ENCODE peak calls at places on chromosome 6, in four cellular contexts. Q is lower leg skin, F is lung, M is esophagus muscularis mucosa. Z is an unnamed sample.

GRCh38 chr6:169568314-169569087 is 133.3 kb downstream of the WDR27 start:
- DNase-seq in M (peak; percentile 45), F (peak; percentile 9), Q (no peak), Z (no peak)

GRCh38 chr6:106825156-106825555 is 149.4 kb downstream of the CD24 start:
- DNase-seq in M (no peak), F (no peak), Q (no peak), Z (no peak)

GRCh38 chr6:170405311-170405975 is 98.9 kb downstream of the FAM120B start:
- DNase-seq in Q (no peak), F (no peak), M (no peak), Z (no peak)

GRCh38 chr6:105898286-105898685 is 187.8 kb upstream of the PRDM1 start:
- DNase-seq in M (no peak), F (no peak), Q (no peak), Z (no peak)

GRCh38 chr6:148142821-148143220 is 199.8 kb upstream of the SASH1 start:
- DNase-seq in Q (no peak), F (no peak), M (no peak), Z (no peak)

GRCh38 chr6:41072836-41073202 is at the start of gene NFYA:
- DNase-seq in F (no peak), Q (no peak), M (no peak), Z (no peak)

GRCh38 chr6:108123946-108124345 is 41.9 kb upstream of the NR2E1 start:
- DNase-seq in F (no peak), M (no peak), Q (no peak), Z (no peak)

GRCh38 chr6:42313941-42314570 is 96.4 kb upstream of the MRPS10 start:
- DNase-seq in M (no peak), F (no peak), Q (no peak), Z (no peak)

GRCh38 chr6:14638932-14639875 is 521.6 kb downstream of the CD83 start:
- DNase-seq in Q (peak; percentile 35), F (no peak), M (no peak), Z (no peak)

GRCh38 chr6:103516336-103516735 is 1343.4 kb downstream of the HACE1 start:
- DNase-seq in F (no peak), Q (no peak), M (no peak), Z (no peak)

GRCh38 chr6:4636881-4637224 is 139.4 kb upstream of the CDYL start:
- DNase-seq in Q (no peak), F (no peak), M (peak; percentile 8), Z (no peak)

GRCh38 chr6:123770247-123770949 is 33.3 kb upstream of the NKAIN2 start:
- DNase-seq in M (no peak), Q (no peak), F (no peak), Z (no peak)

GRCh38 chr6:49406241-49406970 is 56.6 kb downstream of the MMUT start:
- DNase-seq in F (no peak), Q (no peak), M (no peak), Z (no peak)

GRCh38 chr6:45743028-45743615 is 272.5 kb downstream of the CLIC5 start:
- DNase-seq in F (peak; percentile 24), Q (no peak), M (peak; percentile 78), Z (no peak)

GRCh38 chr6:19803331-19804330 is 33.5 kb upstream of the ID4 start:
- DNase-seq in F (no peak), Q (no peak), M (no peak), Z (no peak)

GRCh38 chr6:145756170-145756662 is 20.9 kb upstream of the EPM2A start:
- DNase-seq in M (no peak), Q (peak; percentile 41), F (peak; percentile 63), Z (no peak)

GRCh38 chr6:170179925-170180324 is 111.0 kb downstream of the DLL1 start:
- DNase-seq in F (no peak), M (peak; percentile 78), Q (no peak), Z (no peak)

GRCh38 chr6:45687570-45687969 is 309.8 kb upstream of the SUPT3H start:
- DNase-seq in M (no peak), F (no peak), Q (no peak), Z (no peak)

GRCh38 chr6:115894426-115894992 is 166.2 kb downstream of the FRK start:
- DNase-seq in M (no peak), F (no peak), Q (no peak), Z (no peak)

GRCh38 chr6:115891704-115892225 is 168.9 kb downstream of the FRK start:
- DNase-seq in F (no peak), Q (no peak), M (no peak), Z (no peak)

GRCh38 chr6:115898246-115898645 is 162.4 kb downstream of the FRK start:
- DNase-seq in M (no peak), Q (no peak), F (no peak), Z (no peak)

GRCh38 chr6:115899883-115900282 is 160.8 kb downstream of the FRK start:
- DNase-seq in M (no peak), Q (no peak), F (no peak), Z (no peak)

GRCh38 chr6:115896538-115897129 is 164.1 kb downstream of the FRK start:
- DNase-seq in M (no peak), F (no peak), Q (no peak), Z (no peak)
- TF ChIP-seq CTCF in M (peak; percentile 74), F (no peak), Q (no peak), Z (peak; percentile 73)

DNA sequence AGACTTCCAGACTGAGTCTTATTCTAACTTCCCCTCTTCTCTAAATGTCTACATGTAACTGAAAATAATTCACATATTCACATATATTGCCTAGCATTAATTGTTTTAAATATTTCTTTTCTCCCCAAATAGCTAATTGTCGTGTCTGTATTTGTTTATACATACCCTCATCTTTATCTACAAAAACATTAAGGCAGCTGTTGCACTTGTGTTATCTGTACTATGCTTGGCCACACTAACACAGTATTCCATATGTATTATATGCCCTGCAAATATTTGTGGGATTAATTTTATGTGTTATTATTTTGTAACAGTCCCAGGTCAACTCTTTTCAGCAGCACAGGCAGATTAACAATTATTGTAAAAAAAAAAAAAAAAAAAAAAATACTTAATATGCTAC is 11.7 kb downstream of the HDAC2 start:
- DNase-seq in F (no peak), Q (no peak), M (no peak), Z (no peak)
- H3K4me3 ChIP-seq in F (no peak overlapping the region), Q (no peak overlapping the region), M (no peak overlapping the region), Z (no peak overlapping the region)

GRCh38 chr6:159525445-159526031 is 167.5 kb downstream of the SOD2 start:
- DNase-seq in Q (no peak), M (no peak), F (no peak), Z (no peak)

GRCh38 chr6:159522877-159523547 is 170.0 kb downstream of the SOD2 start:
- DNase-seq in Q (no peak), F (no peak), M (no peak), Z (no peak)

GRCh38 chr6:159532155-159532554 is 160.9 kb downstream of the SOD2 start:
- DNase-seq in F (no peak), Q (no peak), M (no peak), Z (no peak)

GRCh38 chr6:159529820-159530405 is 163.1 kb downstream of the SOD2 start:
- DNase-seq in Q (no peak), M (peak; percentile 84), F (no peak), Z (no peak)

DNA sequence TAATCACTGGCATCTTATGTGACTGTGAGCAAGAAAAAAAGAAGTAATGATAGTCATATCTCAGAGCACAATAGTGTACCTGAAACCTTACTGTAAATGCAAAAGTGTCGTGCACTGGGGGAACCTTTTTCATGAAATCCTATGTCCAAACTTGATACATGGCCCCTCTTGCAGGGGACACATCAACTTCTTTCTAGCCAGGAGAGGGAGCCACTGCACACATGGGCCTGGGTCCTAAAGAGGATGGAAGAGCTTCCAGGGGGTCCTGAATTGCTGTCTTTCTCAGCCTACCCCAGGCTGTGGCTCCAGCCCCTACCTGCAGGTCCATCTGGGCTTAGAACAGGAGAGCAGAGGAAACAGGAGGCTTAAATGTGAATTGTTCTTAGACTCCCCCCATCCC is 165.7 kb downstream of the SOD2 start:
- DNase-seq in F (no peak), Q (no peak), M (no peak), Z (no peak)
- TF ChIP-seq CTCF in F (no peak), Q (no peak), M (no peak), Z (no peak)

GRCh38 chr6:52612336-52613096 is 35.7 kb upstream of the TRAM2 start:
- DNase-seq in M (no peak), F (no peak), Q (no peak), Z (no peak)
- H3K4me3 ChIP-seq in M (no peak overlapping the region), F (no peak overlapping the region), Q (no peak overlapping the region), Z (no peak overlapping the region)

GRCh38 chr6:111580826-111581505 is 24.7 kb downstream of the TRAF3IP2 start:
- DNase-seq in Q (no peak), F (no peak), M (no peak), Z (no peak)
- TF ChIP-seq CTCF in Q (no peak), F (no peak), M (no peak), Z (no peak)

GRCh38 chr6:5936140-5936539 is 70.6 kb downstream of the NRN1 start:
- DNase-seq in M (no peak), Q (no peak), F (no peak), Z (no peak)

GRCh38 chr6:5937516-5937915 is 69.2 kb downstream of the NRN1 start:
- DNase-seq in M (no peak), Q (no peak), F (no peak), Z (no peak)

GRCh38 chr6:5938934-5939333 is 67.8 kb downstream of the NRN1 start:
- DNase-seq in M (no peak), F (no peak), Q (no peak), Z (no peak)

GRCh38 chr6:5937936-5938706 is 68.6 kb downstream of the NRN1 start:
- DNase-seq in F (no peak), M (no peak), Q (no peak), Z (no peak)

DNA sequence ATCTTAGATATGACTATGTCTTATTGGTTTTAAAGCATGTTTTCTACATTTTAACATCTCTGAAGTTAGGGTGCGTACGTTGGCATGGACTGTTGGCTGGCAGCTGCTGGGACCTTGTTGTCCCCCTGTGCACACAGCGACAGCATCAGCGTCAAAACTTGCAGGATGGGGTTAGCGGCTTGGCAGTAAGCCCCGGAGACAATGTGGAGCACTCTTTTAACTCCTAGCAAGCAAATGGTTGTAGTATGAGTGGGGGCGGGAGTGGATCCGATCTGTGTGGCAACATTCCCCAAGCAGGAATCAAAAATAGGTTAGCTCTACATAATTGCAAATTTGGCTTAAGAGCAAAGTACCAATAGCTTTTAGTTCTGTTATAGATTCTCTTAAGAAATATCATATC is 70.1 kb downstream of the NRN1 start:
- DNase-seq in M (no peak), Q (no peak), F (no peak), Z (no peak)
- H3K4me3 ChIP-seq in M (no peak overlapping the region), Q (no peak overlapping the region), F (no peak overlapping the region), Z (no peak overlapping the region)

GRCh38 chr6:81562169-81562568 is 190.3 kb downstream of the TENT5A start:
- DNase-seq in F (no peak), M (no peak), Q (no peak), Z (no peak)
- TF ChIP-seq CTCF in F (no peak), M (no peak), Q (no peak), Z (no peak)

DNA sequence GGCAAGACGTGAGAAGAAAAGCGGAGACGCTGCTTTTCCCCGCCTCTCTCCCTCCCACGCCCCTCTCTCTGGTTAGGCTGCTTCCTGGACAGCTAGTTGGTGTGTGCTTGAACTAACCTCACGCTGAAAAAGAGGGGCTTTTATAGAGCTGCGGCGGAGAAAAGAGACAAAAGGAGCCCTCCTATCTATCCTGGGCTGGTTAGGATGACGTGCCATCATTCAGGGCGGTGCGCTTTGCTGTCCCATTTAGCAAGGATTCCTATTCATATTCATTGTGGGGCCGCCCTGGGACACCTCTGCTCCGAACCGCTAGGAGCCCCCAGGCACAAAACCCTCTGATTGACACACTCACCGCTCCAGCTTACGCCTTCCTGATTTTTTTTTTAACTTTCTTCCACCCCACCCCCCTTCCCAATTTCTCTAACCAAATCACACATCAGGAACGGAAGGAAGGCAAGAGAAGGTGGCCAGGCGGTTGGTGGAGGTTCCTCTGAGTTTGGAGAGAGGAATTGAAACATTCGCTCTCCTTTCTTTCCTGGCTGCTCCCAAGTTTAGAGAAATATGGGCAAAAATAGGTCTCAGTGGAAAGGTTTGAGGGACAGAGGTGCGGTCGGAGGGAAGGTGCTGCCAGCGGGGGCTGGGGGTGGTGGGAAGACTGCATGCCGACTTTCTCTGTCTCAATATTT is at the start of gene OLIG3:
- DNase-seq in M (peak; percentile 60), F (no peak), Q (no peak), Z (no peak)
- H3K4me3 ChIP-seq in M (peak within 1 kb of the TSS; percentile 26), F (no peak within 1 kb of the TSS), Q (no peak within 1 kb of the TSS), Z (no peak within 1 kb of the TSS)